ENCODE peak calls at places on chromosomes 1 and 21, in five cellular contexts. C is brain microvascular endothelial cell, E is astrocyte, W is foreskin fibroblast, X is PC-3. A is an unnamed sample.
A peak's percentile ranks its signal among the peaks of the same experiment; 100 is the strongest.

GRCh38 chr1:240399381-240399780 is 212.6 kb downstream of the GREM2 start:
- DNase-seq in E (peak; percentile 98), X (peak; percentile 69), W (peak; percentile 84), C (peak; percentile 96), A (no peak)

GRCh38 chr1:238681021-238681420 is 705.3 kb upstream of the CHRM3 start:
- DNase-seq in W (no peak), C (peak; percentile 67), E (peak; percentile 43), X (peak; percentile 34), A (no peak)

GRCh38 chr1:31614538-31615005 is 2.9 kb upstream of the HCRTR1 start:
- DNase-seq in X (no peak), E (no peak), C (no peak), W (no peak), A (no peak)

GRCh38 chr1:243542726-243543415 is 287.0 kb downstream of the SDCCAG8 start:
- DNase-seq in X (peak; percentile 46), W (no peak), E (no peak), C (no peak), A (no peak)

GRCh38 chr21:42219606-42220137 is 732 bp downstream of the ABCG1 start:
- DNase-seq in E (no peak), W (peak; percentile 24), X (no peak), C (no peak), A (no peak)

GRCh38 chr1:53586765-53587164 is 127.6 kb downstream of the DMRTB1 start:
- DNase-seq in X (no peak), C (no peak), W (no peak), E (no peak), A (no peak)

GRCh38 chr1:36517019-36517387 is 34.3 kb upstream of the CSF3R start:
- DNase-seq in E (no peak), X (no peak), W (peak; percentile 23), C (no peak), A (no peak)

GRCh38 chr1:168341576-168341975 is 60.9 kb downstream of the TBX19 start:
- DNase-seq in E (peak; percentile 63), X (peak; percentile 59), C (no peak), W (peak; percentile 81), A (no peak)

GRCh38 chr1:107254306-107254705 is 113.5 kb downstream of the NTNG1 start:
- DNase-seq in E (no peak), X (no peak), C (no peak), W (no peak), A (no peak)

GRCh38 chr21:23664193-23664694 is 1943.0 kb downstream of the MRPL39 start:
- DNase-seq in E (no peak), W (no peak), C (no peak), X (no peak), A (no peak)

GRCh38 chr1:219067350-219067712 is 106.3 kb upstream of the LYPLAL1 start:
- DNase-seq in C (no peak), W (no peak), E (no peak), X (no peak), A (no peak)

GRCh38 chr1:195373831-195374230 is 1234.4 kb downstream of the KCNT2 start:
- DNase-seq in X (no peak), E (no peak), W (no peak), C (no peak), A (no peak)

GRCh38 chr1:195376190-195376589 is 1232.0 kb downstream of the KCNT2 start:
- DNase-seq in W (peak; percentile 12), X (peak; percentile 21), E (peak; percentile 0), C (no peak), A (no peak)
- TF ChIP-seq CTCF in W (no peak), X (peak; percentile 45), E (peak; percentile 13), C (no peak), A (no peak)

GRCh38 chr1:234617135-234617985 is 7.4 kb upstream of the IRF2BP2 start:
- DNase-seq in C (no peak), X (no peak), E (peak; percentile 77), W (peak; percentile 68), A (no peak)
- TF ChIP-seq CTCF in C (peak; percentile 36), X (peak; percentile 41), E (peak; percentile 25), W (peak; percentile 11), A (peak; percentile 7)

GRCh38 chr21:44752701-44753235 is 41.4 kb upstream of the TSPEAR start:
- DNase-seq in W (peak; percentile 46), X (peak; percentile 98), C (no peak), E (no peak), A (no peak)
- TF ChIP-seq CTCF in W (no peak), X (peak; percentile 37), C (no peak), E (peak; percentile 6), A (no peak)

GRCh38 chr1:101317590-101317989 is 80.8 kb downstream of the S1PR1 start:
- DNase-seq in C (no peak), E (no peak), W (no peak), X (no peak), A (no peak)
- TF ChIP-seq CTCF in C (peak; percentile 22), E (no peak), W (no peak), X (no peak), A (no peak)

DNA sequence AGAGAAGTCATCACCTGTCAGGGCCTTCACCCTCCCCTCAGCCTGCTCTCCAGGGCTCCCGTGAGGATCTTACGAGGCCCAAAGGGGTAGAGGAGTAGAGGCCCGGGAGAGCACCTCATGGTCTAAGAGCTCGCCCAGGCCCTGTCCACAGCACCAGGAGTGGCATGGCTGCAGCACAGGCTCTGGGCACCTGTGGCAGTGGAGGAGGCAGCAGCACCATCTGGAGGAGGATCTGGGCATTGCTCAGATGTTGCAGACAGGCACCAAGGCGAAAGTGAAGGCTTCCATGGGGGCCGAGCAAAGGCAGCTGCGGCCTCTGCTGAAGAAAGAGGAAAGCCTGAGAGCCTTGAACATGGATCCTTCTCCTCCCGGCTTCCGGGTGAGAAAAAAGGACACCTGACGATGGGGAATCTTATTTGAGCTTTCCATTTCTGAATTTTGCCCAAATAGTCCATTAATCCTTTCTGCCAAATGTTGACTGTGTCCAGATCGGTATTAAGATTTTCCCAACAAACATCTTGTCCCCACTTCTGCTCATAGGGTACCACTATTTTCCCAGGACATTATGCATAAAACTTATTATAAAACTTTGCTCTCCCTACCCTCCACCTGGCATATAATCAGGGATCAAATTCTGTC is 604.7 kb downstream of the PTPRC start:
- DNase-seq in W (peak; percentile 45), C (peak; percentile 36), X (peak; percentile 70), E (no peak), A (peak; percentile 24)
- TF ChIP-seq CTCF in W (peak; percentile 56), C (peak; percentile 86), X (peak; percentile 71), E (peak; percentile 33), A (peak; percentile 83)

DNA sequence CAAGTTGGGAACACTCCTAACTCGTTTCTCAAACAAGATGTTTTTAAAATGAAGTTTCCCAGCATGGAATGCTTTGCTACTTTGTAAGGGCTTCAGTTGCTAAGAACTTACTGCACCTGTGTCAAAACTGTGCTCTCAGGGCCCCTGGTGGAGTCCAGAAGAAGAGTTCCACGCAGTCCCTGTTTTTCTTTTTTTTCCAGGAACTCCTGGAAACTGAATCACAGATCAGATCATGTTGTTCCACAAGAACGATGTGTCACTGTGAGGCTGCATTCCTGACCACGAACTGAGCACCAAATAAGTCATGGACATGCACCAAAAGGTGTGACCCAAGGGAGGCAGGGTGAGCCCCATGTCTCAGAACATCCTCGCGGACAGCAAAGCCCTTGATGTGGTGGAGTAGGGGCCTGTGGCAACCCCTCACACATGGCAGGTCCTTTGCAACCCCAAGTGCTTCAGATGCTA is 257.2 kb downstream of the KCNJ6 start:
- DNase-seq in W (peak; percentile 89), X (peak; percentile 87), C (peak; percentile 69), E (peak; percentile 76), A (no peak)
- TF ChIP-seq CTCF in W (peak; percentile 41), X (peak; percentile 51), C (peak; percentile 59), E (peak; percentile 45), A (no peak)

GRCh38 chr1:228102791-228103620 is at the start of gene C1orf35:
- DNase-seq in C (peak; percentile 87), W (peak; percentile 98), E (peak; percentile 75), X (peak; percentile 100), A (peak; percentile 100)
- TF ChIP-seq CTCF in C (no peak), W (no peak), E (no peak), X (no peak), A (no peak)